ENCODE peak calls at places on chromosomes 6 and 20, in seven cellular contexts. K, I, X, V, C, R and N are unnamed samples.

GRCh38 chr6:30263734-30264133 is 50.5 kb upstream of the TRIM26 start:
- DNase-seq in K (no peak), I (no peak), X (peak), V (no peak), C (peak), R (no peak), N (no peak)

GRCh38 chr6:26286168-26286854 is 78.7 kb upstream of the BTN3A2 start:
- DNase-seq in K (no peak), I (peak), X (peak), V (peak), C (no peak), R (peak), N (peak)

GRCh38 chr6:99330159-99330558 is 19.3 kb downstream of the FAXC start:
- DNase-seq in K (peak), I (peak), X (peak), V (peak), C (peak), R (peak), N (peak)

GRCh38 chr6:135475292-135475886 is 22.2 kb downstream of the AHI1 start:
- DNase-seq in K (no peak), I (no peak), X (peak), V (no peak), C (no peak), R (no peak), N (no peak)

GRCh38 chr20:37537505-37537904 is 9.8 kb upstream of the BLCAP start:
- DNase-seq in K (no peak), I (no peak), X (no peak), V (no peak), C (no peak), R (no peak), N (no peak)

GRCh38 chr6:2640551-2640950 is 110.2 kb downstream of the MYLK4 start:
- DNase-seq in K (no peak), I (no peak), X (no peak), V (no peak), C (no peak), R (no peak), N (no peak)

GRCh38 chr6:11423072-11423471 is 114.5 kb upstream of the TMEM170B start:
- DNase-seq in K (no peak), I (no peak), X (peak), V (no peak), C (no peak), R (no peak), N (no peak)

GRCh38 chr6:48928937-48929336 is 534.1 kb downstream of the MMUT start:
- DNase-seq in K (no peak), I (no peak), X (no peak), V (no peak), C (no peak), R (no peak), N (no peak)

GRCh38 chr6:132136976-132137375 is 185.8 kb upstream of the CCN2 start:
- DNase-seq in K (no peak), I (no peak), X (peak), V (no peak), C (no peak), R (no peak), N (no peak)

GRCh38 chr6:130513770-130514169 is 148.0 kb downstream of the TMEM200A start:
- DNase-seq in K (no peak), I (peak), X (peak), V (peak), C (no peak), R (no peak), N (peak)

GRCh38 chr6:63844287-63844686 is 208.7 kb downstream of the PHF3 start:
- DNase-seq in K (no peak), I (no peak), X (peak), V (no peak), C (no peak), R (no peak), N (no peak)

GRCh38 chr20:37294262-37294981 is 5.0 kb downstream of the MANBAL start:
- DNase-seq in K (no peak), I (no peak), X (peak), V (no peak), C (no peak), R (no peak), N (no peak)

GRCh38 chr20:23399568-23400241 is 21.6 kb downstream of the NAPB start:
- DNase-seq in K (peak), I (no peak), X (peak), V (no peak), C (no peak), R (no peak), N (no peak)

GRCh38 chr20:34089655-34090324 is 22.3 kb downstream of the EIF2S2 start:
- DNase-seq in K (no peak), I (no peak), X (no peak), V (no peak), C (no peak), R (no peak), N (peak)

GRCh38 chr20:63351380-63351700 is 9.8 kb downstream of the CHRNA4 start:
- DNase-seq in K (no peak), I (no peak), X (no peak), V (no peak), C (no peak), R (no peak), N (no peak)

GRCh38 chr6:13709698-13710551 is 1.7 kb downstream of the RANBP9 start:
- DNase-seq in K (no peak), I (peak), X (peak), V (peak), C (peak), R (no peak), N (no peak)

GRCh38 chr6:170523256-170524187 is 29.6 kb downstream of the PSMB1 start:
- DNase-seq in K (no peak), I (no peak), X (no peak), V (no peak), C (no peak), R (no peak), N (no peak)

GRCh38 chr20:6213311-6213710 is 90.5 kb upstream of the FERMT1 start:
- DNase-seq in K (no peak), I (no peak), X (no peak), V (no peak), C (no peak), R (no peak), N (no peak)

GRCh38 chr6:17845598-17845997 is 138.9 kb upstream of the NUP153 start:
- DNase-seq in K (no peak), I (no peak), X (no peak), V (no peak), C (no peak), R (no peak), N (no peak)

GRCh38 chr20:5914859-5915258 is 35.5 kb downstream of the TRMT6 start:
- DNase-seq in K (no peak), I (no peak), X (no peak), V (no peak), C (no peak), R (no peak), N (no peak)

GRCh38 chr6:16523550-16524379 is 237.5 kb downstream of the ATXN1 start:
- DNase-seq in K (no peak), I (no peak), X (peak), V (no peak), C (no peak), R (no peak), N (no peak)

GRCh38 chr20:2312876-2313275 is 17.1 kb downstream of the TGM3 start:
- DNase-seq in K (no peak), I (no peak), X (peak), V (no peak), C (no peak), R (no peak), N (no peak)

GRCh38 chr20:23326774-23327173 is 23.8 kb upstream of the NXT1 start:
- DNase-seq in K (no peak), I (no peak), X (no peak), V (no peak), C (no peak), R (no peak), N (no peak)

GRCh38 chr6:148502773-148503135 is 160.1 kb downstream of the SASH1 start:
- DNase-seq in K (no peak), I (no peak), X (no peak), V (no peak), C (no peak), R (no peak), N (no peak)

GRCh38 chr6:867378-867777 is 174.4 kb upstream of the EXOC2 start:
- DNase-seq in K (no peak), I (no peak), X (no peak), V (no peak), C (no peak), R (no peak), N (no peak)

GRCh38 chr20:10218536-10219451 is at the start of gene SNAP25:
- DNase-seq in K (peak), I (peak), X (peak), V (peak), C (peak), R (no peak), N (peak)

GRCh38 chr6:33207569-33208088 is 671 bp upstream of the RING1 start:
- DNase-seq in K (no peak), I (no peak), X (peak), V (no peak), C (peak), R (no peak), N (no peak)

GRCh38 chr6:72755752-72756151 is 133.9 kb downstream of the KCNQ5 start:
- DNase-seq in K (no peak), I (no peak), X (no peak), V (no peak), C (no peak), R (no peak), N (no peak)

GRCh38 chr6:166955865-166956443 is 396 bp downstream of the RNASET2 start:
- DNase-seq in K (peak), I (no peak), X (no peak), V (no peak), C (peak), R (no peak), N (no peak)

GRCh38 chr6:18148304-18149025 is 6.4 kb downstream of the TPMT start:
- DNase-seq in K (no peak), I (no peak), X (peak), V (no peak), C (peak), R (no peak), N (no peak)

GRCh38 chr6:168158980-168159349 is 80.0 kb upstream of the FRMD1 start:
- DNase-seq in K (no peak), I (no peak), X (no peak), V (no peak), C (no peak), R (no peak), N (no peak)

GRCh38 chr20:16476032-16476431 is 97.2 kb downstream of the KIF16B start:
- DNase-seq in K (peak), I (peak), X (peak), V (peak), C (peak), R (no peak), N (peak)

GRCh38 chr20:38927902-38928578 is 1.8 kb downstream of the FAM83D start:
- DNase-seq in K (no peak), I (no peak), X (no peak), V (no peak), C (peak), R (no peak), N (no peak)

GRCh38 chr20:48761023-48761785 is 66.6 kb downstream of the PREX1 start:
- DNase-seq in K (no peak), I (peak), X (no peak), V (no peak), C (no peak), R (no peak), N (no peak)

GRCh38 chr6:108805611-108806181 is 42.5 kb upstream of the ARMC2 start:
- DNase-seq in K (no peak), I (no peak), X (no peak), V (no peak), C (no peak), R (no peak), N (no peak)

GRCh38 chr6:12275084-12275483 is 15.1 kb upstream of the EDN1 start:
- DNase-seq in K (no peak), I (no peak), X (peak), V (no peak), C (no peak), R (no peak), N (no peak)

GRCh38 chr6:34201455-34202098 is 35.1 kb upstream of the HMGA1 start:
- DNase-seq in K (no peak), I (no peak), X (no peak), V (no peak), C (no peak), R (no peak), N (no peak)